ENCODE peak calls at places on chromosome 15, in four cellular contexts. J is activated CD8-positive, alpha-beta memory T cell treated with anti-CD3 and anti-CD28 coated beads for 4 hours; C is bronchial epithelial cell; A is GF-D8. O is an unnamed sample.

GRCh38 chr15:79339588-79340314 is 28.8 kb downstream of the TMED3 start:
- DNase-seq in J (no peak), C (peak), A (no peak), O (no peak)

GRCh38 chr15:49468440-49468839 is 45.4 kb downstream of the FGF7 start:
- DNase-seq in J (no peak), C (peak), A (no peak), O (no peak)

GRCh38 chr15:62455441-62455921 is 290.4 kb upstream of the C2CD4B start:
- DNase-seq in J (no peak), C (peak), A (no peak), O (no peak)

GRCh38 chr15:96046620-96047240 is 283.8 kb upstream of the NR2F2 start:
- DNase-seq in J (no peak), C (no peak), A (no peak), O (no peak)

GRCh38 chr15:91855684-91856553 is 2.4 kb downstream of the SLCO3A1 start:
- DNase-seq in J (no peak), C (peak), A (no peak), O (no peak)

GRCh38 chr15:29278436-29279099 is 8.9 kb upstream of the NSMCE3 start:
- DNase-seq in J (no peak), C (peak), A (no peak), O (no peak)

GRCh38 chr15:75532413-75533250 is 46.5 kb downstream of the PTPN9 start:
- DNase-seq in J (no peak), C (peak), A (no peak), O (peak)

GRCh38 chr15:90986790-90987507 is 7.4 kb downstream of the PRC1 start:
- DNase-seq in J (no peak), C (no peak), A (no peak), O (no peak)

GRCh38 chr15:74725241-74725774 is at the start of gene CYP1A1:
- DNase-seq in J (no peak), C (peak), A (no peak), O (no peak)

GRCh38 chr15:72368895-72369294 is 6.9 kb downstream of the HEXA start:
- DNase-seq in J (no peak), C (no peak), A (peak), O (no peak)

GRCh38 chr15:40317580-40317979 is 5.9 kb upstream of the INAFM2 start:
- DNase-seq in J (no peak), C (no peak), A (no peak), O (no peak)

GRCh38 chr15:67101981-67102929 is 36.9 kb downstream of the SMAD3 start:
- DNase-seq in J (peak), C (peak), A (no peak), O (no peak)

GRCh38 chr15:63389902-63390301 is 8.3 kb upstream of the CA12 start:
- DNase-seq in J (no peak), C (peak), A (no peak), O (no peak)

GRCh38 chr15:29043731-29044485 is 158.1 kb downstream of the APBA2 start:
- DNase-seq in J (no peak), C (no peak), A (no peak), O (no peak)

GRCh38 chr15:36501063-36501678 is 78.3 kb upstream of the CDIN1 start:
- DNase-seq in J (no peak), C (peak), A (no peak), O (no peak)

GRCh38 chr15:73648027-73648295 is 14.8 kb upstream of the NPTN start:
- DNase-seq in J (no peak), C (no peak), A (no peak), O (no peak)

GRCh38 chr15:95202569-95203349 is 971.4 kb downstream of the MCTP2 start:
- DNase-seq in J (no peak), C (peak), A (no peak), O (no peak)

GRCh38 chr15:80804970-80805495 is 25.9 kb downstream of the CEMIP start:
- DNase-seq in J (no peak), C (peak), A (no peak), O (no peak)

GRCh38 chr15:31975446-31976229 is 54.7 kb upstream of the CHRNA7 start:
- DNase-seq in J (no peak), C (peak), A (no peak), O (no peak)

GRCh38 chr15:50084932-50085331 is 34.1 kb downstream of the ATP8B4 start:
- DNase-seq in J (no peak), C (no peak), A (no peak), O (no peak)

GRCh38 chr15:30992465-30992864 is 1.0 kb upstream of the MTMR10 start:
- DNase-seq in J (no peak), C (no peak), A (no peak), O (no peak)

GRCh38 chr15:85763157-85763556 is 31.6 kb downstream of the KLHL25 start:
- DNase-seq in J (no peak), C (no peak), A (no peak), O (no peak)

GRCh38 chr15:43769584-43770228 is 7.1 kb downstream of the ELL3 start:
- DNase-seq in J (no peak), C (peak), A (no peak), O (no peak)

GRCh38 chr15:43168192-43169107 is 16.8 kb upstream of the CCNDBP1 start:
- DNase-seq in J (no peak), C (peak), A (no peak), O (no peak)

GRCh38 chr15:44666208-44667038 is 3.0 kb upstream of the SPG11 start:
- DNase-seq in J (no peak), C (no peak), A (no peak), O (no peak)

GRCh38 chr15:45225506-45226273 is 26.3 kb upstream of the SLC28A2 start:
- DNase-seq in J (no peak), C (no peak), A (no peak), O (no peak)

GRCh38 chr15:74133071-74133702 is 2.8 kb downstream of the ISLR2 start:
- DNase-seq in J (no peak), C (no peak), A (no peak), O (no peak)

GRCh38 chr15:26126819-26127387 is 263.8 kb upstream of the ATP10A start:
- DNase-seq in J (no peak), C (no peak), A (no peak), O (no peak)

GRCh38 chr15:80289558-80290277 is 37.7 kb upstream of the CTXND1 start:
- DNase-seq in J (no peak), C (no peak), A (no peak), O (no peak)

GRCh38 chr15:75695206-75695605 is 17.4 kb downstream of the CSPG4 start:
- DNase-seq in J (no peak), C (no peak), A (no peak), O (no peak)

GRCh38 chr15:74884428-74885223 is 5.2 kb upstream of the MPI start:
- DNase-seq in J (no peak), C (peak), A (no peak), O (no peak)

GRCh38 chr15:85100186-85100937 is 118.7 kb downstream of the PDE8A start:
- DNase-seq in J (no peak), C (no peak), A (peak), O (no peak)

GRCh38 chr15:25790003-25790660 is 73.0 kb downstream of the ATP10A start:
- DNase-seq in J (no peak), C (no peak), A (no peak), O (no peak)

GRCh38 chr15:88309363-88309762 is 52.8 kb upstream of the NTRK3 start:
- DNase-seq in J (no peak), C (no peak), A (no peak), O (no peak)

GRCh38 chr15:74137544-74137920 is 7.1 kb downstream of the ISLR2 start:
- DNase-seq in J (no peak), C (no peak), A (no peak), O (no peak)